ENCODE peak calls at places on chromosomes 12 and 14, in nine cellular contexts. Z is GM23248, H is GM06990, J is heart left ventricle, Q is left ventricle myocardium inferior, T is HCT116, D is tibial nerve, F is epithelial cell of esophagus, P is IMR-90. I is an unnamed sample.

GRCh38 chr12:75704664-75705063 is 193.3 kb upstream of the KRR1 start:
- DNase-seq in Z (no peak), H (no peak), J (no peak), Q (no peak), T (peak; percentile 85), D (no peak), F (no peak), P (peak; percentile 50), I (no peak)

GRCh38 chr12:54700301-54700700 is 52.1 kb upstream of the DCD start:
- DNase-seq in Z (no peak), H (no peak), J (no peak), Q (no peak), T (no peak), D (no peak), F (no peak), P (no peak), I (no peak)

GRCh38 chr14:68160269-68160668 is 340.7 kb downstream of the RAD51B start:
- DNase-seq in Z (no peak), H (no peak), J (no peak), Q (no peak), T (no peak), D (no peak), F (peak; percentile 54), P (no peak), I (no peak)

GRCh38 chr12:105774037-105774436 is 364.7 kb downstream of the NUAK1 start:
- DNase-seq in Z (no peak), H (no peak), J (no peak), Q (no peak), T (no peak), D (no peak), F (no peak), P (no peak), I (no peak)

GRCh38 chr12:6788972-6789905 is at the start of gene CD4:
- DNase-seq in Z (no peak), H (no peak), J (peak; percentile 64), Q (peak; percentile 74), T (no peak), D (no peak), F (no peak), P (no peak), I (no peak)

GRCh38 chr12:32399373-32400113 is at the start of gene FGD4:
- DNase-seq in Z (peak; percentile 77), H (peak; percentile 73), J (peak; percentile 85), Q (peak; percentile 90), T (peak; percentile 72), D (peak; percentile 51), F (peak; percentile 96), P (peak; percentile 56), I (peak; percentile 93)

GRCh38 chr12:99529966-99530365 is 117.6 kb upstream of the GARIN6 start:
- DNase-seq in Z (peak; percentile 24), H (no peak), J (no peak), Q (no peak), T (no peak), D (no peak), F (no peak), P (peak; percentile 3), I (no peak)

GRCh38 chr14:54567224-54567633 is 301 bp downstream of the SAMD4A start:
- DNase-seq in Z (no peak), H (no peak), J (peak; percentile 37), Q (peak; percentile 28), T (no peak), D (peak; percentile 14), F (no peak), P (no peak), I (no peak)

GRCh38 chr12:21527451-21528180 is 1.5 kb downstream of the SPX start:
- DNase-seq in Z (peak; percentile 83), H (peak; percentile 64), J (peak; percentile 56), Q (peak; percentile 58), T (no peak), D (no peak), F (peak; percentile 80), P (peak; percentile 18), I (no peak)

GRCh38 chr14:96038920-96039632 is at the start of gene C14orf132:
- DNase-seq in Z (peak; percentile 89), H (peak; percentile 41), J (peak; percentile 69), Q (peak; percentile 66), T (peak; percentile 18), D (peak; percentile 36), F (peak; percentile 14), P (peak; percentile 48), I (no peak)

GRCh38 chr14:96040836-96041371 is 1.7 kb downstream of the C14orf132 start:
- DNase-seq in Z (peak; percentile 35), H (no peak), J (no peak), Q (no peak), T (no peak), D (no peak), F (no peak), P (peak; percentile 66), I (no peak)

GRCh38 chr14:96037891-96038557 is 1.1 kb upstream of the C14orf132 start:
- DNase-seq in Z (peak; percentile 77), H (no peak), J (peak; percentile 28), Q (peak; percentile 40), T (peak; percentile 74), D (no peak), F (peak; percentile 21), P (no peak), I (no peak)

GRCh38 chr14:96038558-96038919 is 623 bp upstream of the C14orf132 start:
- DNase-seq in Z (no peak), H (no peak), J (no peak), Q (no peak), T (peak; percentile 4), D (no peak), F (no peak), P (no peak), I (no peak)

DNA sequence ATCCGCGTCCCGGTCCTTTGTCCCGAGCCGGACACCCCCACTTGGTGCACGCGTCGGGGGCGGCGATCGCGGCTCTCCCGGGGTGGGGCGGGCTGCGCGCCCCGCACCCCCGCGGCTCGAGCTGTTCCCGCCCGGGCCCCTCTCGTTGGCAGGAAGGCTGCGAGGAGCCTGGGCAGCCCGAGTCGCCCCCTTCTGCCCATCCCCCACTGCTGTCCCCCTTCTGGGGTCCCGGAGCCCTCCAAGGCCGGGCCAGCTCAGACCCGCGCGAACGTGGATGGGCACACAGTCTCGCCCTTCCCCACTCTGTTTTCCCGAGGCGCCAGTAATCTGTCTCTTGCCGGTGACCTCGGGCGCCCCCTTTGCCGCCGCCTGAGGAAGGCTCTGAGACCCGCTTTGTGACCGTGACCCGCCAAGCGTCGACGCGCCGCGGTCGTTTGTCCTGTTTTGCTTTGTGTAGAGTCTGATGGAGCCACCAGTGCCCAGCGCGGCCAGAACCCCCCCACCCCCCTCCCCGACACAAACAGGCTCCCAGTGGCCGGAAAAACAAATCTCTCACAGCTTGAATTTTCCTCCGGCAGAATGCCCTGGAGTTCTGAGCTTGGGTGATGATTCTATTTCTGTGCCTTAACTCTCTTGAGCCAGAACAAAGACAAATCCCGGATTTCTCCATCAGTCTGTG is 610 bp downstream of the C14orf132 start:
- DNase-seq in Z (peak; percentile 64), H (no peak), J (peak; percentile 15), Q (no peak), T (no peak), D (no peak), F (no peak), P (peak; percentile 16), I (no peak)
- H3K4me3 ChIP-seq in Z (peak overlapping the region; percentile 81), H (peak overlapping the region; percentile 70), J (peak overlapping the region; percentile 82), Q (peak overlapping the region; percentile 82), T (peak overlapping the region; percentile 76), D (peak overlapping the region; percentile 57), F (peak overlapping the region; percentile 41), P (peak overlapping the region; percentile 98), I (peak overlapping the region; percentile 90)

GRCh38 chr14:71169861-71170260 is 262.6 kb downstream of the PCNX1 start:
- DNase-seq in Z (no peak), H (no peak), J (no peak), Q (no peak), T (no peak), D (no peak), F (no peak), P (no peak), I (no peak)
- H3K4me3 ChIP-seq in Z (no peak overlapping the region), H (no peak overlapping the region), J (no peak overlapping the region), Q (no peak overlapping the region), T (no peak overlapping the region), D (no peak overlapping the region), F (no peak overlapping the region), P (no peak overlapping the region), I (no peak overlapping the region)

GRCh38 chr14:75514673-75515630 is 7.3 kb upstream of the BATF start:
- DNase-seq in Z (peak; percentile 59), H (peak; percentile 91), J (no peak), Q (peak; percentile 26), T (no peak), D (no peak), F (peak; percentile 14), P (peak; percentile 15), I (peak; percentile 92)
- H3K4me3 ChIP-seq in Z (peak overlapping the region; percentile 71), H (peak overlapping the region; percentile 56), J (peak overlapping the region; percentile 58), Q (peak overlapping the region; percentile 48), T (no peak overlapping the region), D (peak overlapping the region; percentile 24), F (peak overlapping the region; percentile 9), P (peak overlapping the region; percentile 53), I (peak overlapping the region; percentile 52)

DNA sequence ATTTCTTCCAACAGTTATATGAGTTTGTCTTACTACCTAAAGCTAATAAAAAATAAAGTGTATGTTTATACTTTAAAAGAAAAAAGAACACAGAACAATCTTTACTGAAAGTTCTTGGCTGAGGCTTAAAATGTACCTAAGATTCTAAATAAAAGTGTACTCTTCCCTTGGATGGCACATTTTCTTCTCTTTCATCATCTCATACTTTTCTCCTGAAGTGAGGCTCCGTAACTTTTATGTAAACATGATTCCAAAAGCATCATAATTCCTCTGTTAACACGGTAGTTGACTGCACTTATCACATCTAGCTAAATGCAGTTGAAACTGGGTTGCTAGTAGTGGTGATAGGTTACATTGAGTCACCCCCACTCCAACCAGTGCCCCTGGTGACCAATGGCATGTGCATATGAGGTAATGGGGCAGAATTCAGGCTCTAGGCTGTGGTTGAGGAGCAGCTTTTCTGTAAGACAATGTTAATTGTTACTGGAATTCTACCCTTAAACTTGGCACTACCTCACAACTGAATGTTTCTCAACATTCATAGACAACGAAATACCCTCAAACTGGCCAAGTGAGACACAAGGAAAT is 38.4 kb downstream of the WASHC3 start:
- DNase-seq in Z (peak; percentile 65), H (no peak), J (no peak), Q (no peak), T (no peak), D (no peak), F (no peak), P (peak; percentile 86), I (no peak)
- H3K4me3 ChIP-seq in Z (no peak overlapping the region), H (no peak overlapping the region), J (no peak overlapping the region), Q (no peak overlapping the region), T (no peak overlapping the region), D (no peak overlapping the region), F (no peak overlapping the region), P (no peak overlapping the region), I (no peak overlapping the region)

GRCh38 chr12:84161296-84161695 is 751.3 kb downstream of the SLC6A15 start:
- DNase-seq in Z (no peak), H (no peak), J (no peak), Q (no peak), T (no peak), D (no peak), F (no peak), P (no peak), I (no peak)

GRCh38 chr12:84166812-84167211 is 745.8 kb downstream of the SLC6A15 start:
- DNase-seq in Z (no peak), H (no peak), J (no peak), Q (no peak), T (no peak), D (no peak), F (no peak), P (no peak), I (no peak)

GRCh38 chr12:84165998-84166571 is 746.5 kb downstream of the SLC6A15 start:
- DNase-seq in Z (no peak), H (no peak), J (no peak), Q (no peak), T (no peak), D (no peak), F (no peak), P (no peak), I (no peak)
- H3K4me3 ChIP-seq in Z (no peak overlapping the region), H (no peak overlapping the region), J (no peak overlapping the region), Q (no peak overlapping the region), T (no peak overlapping the region), D (no peak overlapping the region), F (no peak overlapping the region), P (no peak overlapping the region), I (no peak overlapping the region)